ENCODE peak calls at places on chromosomes 3 and 15, in five cellular contexts. M is fibroblast of mammary gland, Y is left lung, N is IMR-90, V is transverse colon. D is an unnamed sample.

GRCh38 chr3:54065140-54065539 is 57.2 kb upstream of the CACNA2D3 start:
- DNase-seq in M (no peak), Y (no peak), N (no peak), V (no peak), D (no peak)

GRCh38 chr15:85706779-85707518 is 87.8 kb downstream of the KLHL25 start:
- DNase-seq in M (peak), Y (no peak), N (peak), V (peak), D (no peak)

GRCh38 chr15:82805994-82806406 is at the start of gene FSD2:
- DNase-seq in M (no peak), Y (peak), N (no peak), V (peak), D (no peak)

GRCh38 chr15:79657722-79658121 is 225.6 kb downstream of the MINAR1 start:
- DNase-seq in M (no peak), Y (no peak), N (no peak), V (no peak), D (no peak)

GRCh38 chr15:78540955-78541743 is 905 bp downstream of the PSMA4 start:
- DNase-seq in M (no peak), Y (no peak), N (peak), V (no peak), D (peak)

GRCh38 chr15:74543583-74543982 is 2.6 kb downstream of the ARID3B start:
- DNase-seq in M (no peak), Y (no peak), N (no peak), V (no peak), D (no peak)

GRCh38 chr3:16200411-16200810 is 25.9 kb downstream of the GALNT15 start:
- DNase-seq in M (peak), Y (no peak), N (peak), V (no peak), D (no peak)

GRCh38 chr3:25856902-25857518 is 67.1 kb downstream of the OXSM start:
- DNase-seq in M (peak), Y (no peak), N (peak), V (no peak), D (no peak)

GRCh38 chr15:43749690-43750345 is 3.6 kb downstream of the PDIA3 start:
- DNase-seq in M (peak), Y (no peak), N (no peak), V (no peak), D (no peak)

GRCh38 chr3:100245146-100245545 is 15.6 kb upstream of the TBC1D23 start:
- DNase-seq in M (no peak), Y (no peak), N (peak), V (no peak), D (no peak)

GRCh38 chr15:72118400-72118978 is at the start of gene SENP8:
- DNase-seq in M (no peak), Y (no peak), N (no peak), V (no peak), D (no peak)

GRCh38 chr3:38313685-38314084 is 31.6 kb downstream of the SLC22A14 start:
- DNase-seq in M (no peak), Y (no peak), N (no peak), V (no peak), D (no peak)

GRCh38 chr15:60255390-60255789 is 142.4 kb downstream of the ANXA2 start:
- DNase-seq in M (peak), Y (no peak), N (no peak), V (no peak), D (no peak)

GRCh38 chr3:193665370-193665989 is 72.5 kb downstream of the OPA1 start:
- DNase-seq in M (peak), Y (no peak), N (peak), V (no peak), D (no peak)

GRCh38 chr15:55649058-55649423 is 60.9 kb upstream of the PYGO1 start:
- DNase-seq in M (peak), Y (no peak), N (peak), V (no peak), D (no peak)

GRCh38 chr3:16790432-16791379 is 94.0 kb upstream of the PLCL2 start:
- DNase-seq in M (no peak), Y (no peak), N (no peak), V (no peak), D (no peak)

GRCh38 chr3:184417619-184418327 is 37.9 kb downstream of the CHRD start:
- DNase-seq in M (peak), Y (peak), N (peak), V (peak), D (peak)